ENCODE peak calls at places on chromosome 20, in ten cellular contexts. C is IMR-90; G is nephron progenitor cell; R is Daoy; Y is A549; W is amygdala; F is heart left ventricle; K is prostate gland; N is activated T-helper 2 cell treated with anti-CD3 and anti-CD28 coated beads, Interferon-gamma antibody, Interleukin-2, Interleukin-4, amounts not matched to agents 10 μg/mL and 5 μg/mL and 100 μg/mL, durations not matched to agents 14 hours and 24 hours and 36 hours; E is cardiac septum. Q is an unnamed sample.

GRCh38 chr20:51563597-51564332 is 21.2 kb upstream of the NFATC2 start:
- DNase-seq in C (peak), G (peak), R (peak), Y (peak), W (no peak), F (peak), K (no peak), N (no peak), E (peak), Q (peak)

GRCh38 chr20:35652641-35653429 is 11.9 kb downstream of the CPNE1 start:
- DNase-seq in C (no peak), G (no peak), R (no peak), Y (no peak), W (no peak), F (no peak), K (no peak), N (no peak), E (no peak), Q (no peak)

GRCh38 chr20:32761831-32762753 is at the start of gene DNMT3B:
- DNase-seq in C (peak), G (peak), R (peak), Y (peak), W (peak), F (peak), K (peak), N (peak), E (peak), Q (peak)

GRCh38 chr20:61684583-61685235 is 381.0 kb downstream of the TAF4 start:
- DNase-seq in C (no peak), G (no peak), R (peak), Y (no peak), W (no peak), F (no peak), K (no peak), N (no peak), E (no peak), Q (no peak)

GRCh38 chr20:13526551-13526950 is 112.2 kb downstream of the TASP1 start:
- DNase-seq in C (peak), G (no peak), R (no peak), Y (no peak), W (no peak), F (no peak), K (no peak), N (no peak), E (no peak), Q (no peak)

GRCh38 chr20:21713470-21713869 is 8.0 kb downstream of the PAX1 start:
- DNase-seq in C (no peak), G (no peak), R (no peak), Y (no peak), W (no peak), F (no peak), K (no peak), N (no peak), E (no peak), Q (no peak)

GRCh38 chr20:23086056-23086551 is at the start of gene CD93:
- DNase-seq in C (peak), G (no peak), R (no peak), Y (no peak), W (no peak), F (peak), K (no peak), N (peak), E (peak), Q (no peak)

GRCh38 chr20:56817780-56818675 is 188.9 kb downstream of the TFAP2C start:
- DNase-seq in C (no peak), G (no peak), R (no peak), Y (no peak), W (no peak), F (no peak), K (no peak), N (no peak), E (no peak), Q (no peak)

GRCh38 chr20:57698867-57699275 is 10.9 kb downstream of the PMEPA1 start:
- DNase-seq in C (no peak), G (no peak), R (peak), Y (peak), W (no peak), F (no peak), K (no peak), N (no peak), E (no peak), Q (no peak)